ENCODE peak calls at places on chromosomes 4 and X, in four cellular contexts. L is GM12878, K is K562, S is HepG2. I is an unnamed sample.

GRCh38 chr4:146132445-146132844 is 43.1 kb upstream of the LSM6 start:
- DNase-seq in L (peak; percentile 70), K (no peak), S (no peak), I (no peak)

GRCh38 chr4:159238631-159239030 is 135.8 kb downstream of the RAPGEF2 start:
- DNase-seq in L (no peak), K (no peak), S (no peak), I (no peak)

GRCh38 chr4:42234817-42235216 is 82.4 kb upstream of the BEND4 start:
- DNase-seq in L (no peak), K (no peak), S (no peak), I (no peak)

GRCh38 chr4:163395055-163395454 is 51.4 kb downstream of the NPY5R start:
- DNase-seq in L (no peak), K (no peak), S (no peak), I (no peak)

GRCh38 chr4:161583549-161583948 is 580.3 kb downstream of the FSTL5 start:
- DNase-seq in L (no peak), K (no peak), S (no peak), I (no peak)

GRCh38 chrX:1246816-1247215 is 21.8 kb upstream of the CSF2RA start:
- DNase-seq in L (peak; percentile 57), K (peak; percentile 50), S (peak; percentile 50), I (peak; percentile 44)

GRCh38 chr4:15792974-15793373 is 14.8 kb downstream of the CD38 start:
- DNase-seq in L (no peak), K (no peak), S (no peak), I (no peak)

GRCh38 chr4:54840992-54841768 is 183.4 kb downstream of the KIT start:
- DNase-seq in L (no peak), K (no peak), S (no peak), I (peak; percentile 11)

GRCh38 chr4:88219099-88219498 is 60.7 kb upstream of the ABCG2 start:
- DNase-seq in L (no peak), K (peak; percentile 30), S (peak; percentile 30), I (peak; percentile 44)

GRCh38 chr4:55661398-55662056 is 25.4 kb upstream of the NMU start:
- DNase-seq in L (no peak), K (no peak), S (no peak), I (no peak)

GRCh38 chr4:170687751-170688150 is 598.0 kb upstream of the AADAT start:
- DNase-seq in L (no peak), K (no peak), S (no peak), I (no peak)

GRCh38 chrX:107154787-107155620 is 36.4 kb upstream of the RBM41 start:
- DNase-seq in L (no peak), K (peak; percentile 17), S (peak; percentile 18), I (no peak)

GRCh38 chrX:20523626-20524312 is 257.1 kb upstream of the RPS6KA3 start:
- DNase-seq in L (no peak), K (no peak), S (no peak), I (no peak)

GRCh38 chr4:139666735-139667266 is 1.2 kb downstream of the MGST2 start:
- DNase-seq in L (no peak), K (peak; percentile 42), S (peak; percentile 47), I (no peak)

GRCh38 chr4:10083861-10084641 is 32.5 kb downstream of the WDR1 start:
- DNase-seq in L (no peak), K (no peak), S (no peak), I (peak; percentile 13)

GRCh38 chr4:164136181-164136616 is 617.7 kb upstream of the SMIM31 start:
- DNase-seq in L (no peak), K (no peak), S (no peak), I (no peak)

GRCh38 chrX:40097101-40097491 is 662 bp downstream of the BCOR start:
- DNase-seq in L (no peak), K (peak; percentile 40), S (no peak), I (peak; percentile 56)

GRCh38 chr4:47704693-47705325 is 133.1 kb downstream of the CORIN start:
- DNase-seq in L (no peak), K (no peak), S (peak; percentile 58), I (peak; percentile 58)

GRCh38 chr4:142120921-142121320 is 484.5 kb downstream of the IL15 start:
- DNase-seq in L (no peak), K (no peak), S (no peak), I (no peak)

GRCh38 chr4:14529653-14530052 is 472.6 kb upstream of the CPEB2 start:
- DNase-seq in L (no peak), K (no peak), S (no peak), I (no peak)

GRCh38 chr4:76830612-76831474 is 67.1 kb downstream of the SOWAHB start:
- DNase-seq in L (no peak), K (no peak), S (peak; percentile 94), I (no peak)

GRCh38 chr4:4989083-4989622 is 30.1 kb downstream of the CYTL1 start:
- DNase-seq in L (no peak), K (no peak), S (no peak), I (no peak)

GRCh38 chr4:139028191-139028661 is 12.6 kb downstream of the NOCT start:
- DNase-seq in L (no peak), K (no peak), S (no peak), I (no peak)

GRCh38 chr4:11440481-11441181 is 11.9 kb upstream of the HS3ST1 start:
- DNase-seq in L (no peak), K (no peak), S (no peak), I (no peak)

GRCh38 chr4:137980641-137981040 is 261.5 kb downstream of the SLC7A11 start:
- DNase-seq in L (no peak), K (no peak), S (no peak), I (no peak)

GRCh38 chr4:2792711-2793577 is at the start of gene SH3BP2:
- DNase-seq in L (no peak), K (peak; percentile 97), S (peak; percentile 63), I (peak; percentile 96)

GRCh38 chrX:38175140-38175539 is 45.5 kb downstream of the SRPX start:
- DNase-seq in L (peak; percentile 3), K (peak; percentile 37), S (peak; percentile 27), I (peak; percentile 38)

GRCh38 chr4:52932586-52933482 is 70.7 kb downstream of the RASL11B start:
- DNase-seq in L (no peak), K (no peak), S (no peak), I (no peak)

GRCh38 chr4:123114084-123114914 is 191.9 kb upstream of the NUDT6 start:
- DNase-seq in L (no peak), K (no peak), S (no peak), I (no peak)

DNA sequence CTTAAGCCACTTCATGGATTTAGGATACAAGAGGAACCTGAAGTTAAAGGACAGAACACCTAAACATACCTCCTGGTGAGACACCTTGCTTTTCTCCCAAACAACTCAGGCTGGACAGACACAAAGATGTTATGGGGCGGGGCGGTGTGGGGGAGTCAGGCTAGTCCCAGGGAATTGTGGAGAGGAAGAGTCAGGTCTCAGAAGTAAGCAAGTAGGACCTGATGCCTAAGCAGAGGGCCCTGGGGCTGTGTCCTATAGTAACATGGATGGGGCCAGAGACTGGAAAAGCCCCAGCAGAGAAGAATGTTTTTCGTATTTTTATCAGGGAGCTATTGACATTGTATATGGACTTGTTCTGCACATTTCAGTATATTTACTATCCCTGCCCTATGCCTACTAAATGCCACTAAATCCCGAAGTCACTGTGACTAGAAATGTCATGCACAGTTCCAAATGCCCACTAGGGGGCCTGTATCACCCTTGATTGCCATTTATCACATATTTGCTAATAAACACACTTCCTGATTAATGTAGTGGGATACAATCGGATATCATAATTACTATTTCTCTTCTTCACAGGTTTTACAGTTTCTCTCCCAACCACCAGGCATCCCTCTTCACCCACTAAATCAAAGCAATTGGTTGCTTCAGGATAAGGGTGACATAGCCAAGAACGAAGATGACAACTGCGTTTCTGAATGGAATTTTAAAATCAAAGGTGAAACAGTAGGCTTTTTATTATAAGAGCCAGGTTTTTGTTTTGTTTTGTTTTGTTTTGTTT is 23.8 kb upstream of the ARHGAP10 start:
- DNase-seq in L (no peak), K (peak; percentile 40), S (peak; percentile 19), I (peak; percentile 57)
- TF ChIP-seq SIN3A in L (no peak), K (no peak), S (no peak), I (no peak)

DNA sequence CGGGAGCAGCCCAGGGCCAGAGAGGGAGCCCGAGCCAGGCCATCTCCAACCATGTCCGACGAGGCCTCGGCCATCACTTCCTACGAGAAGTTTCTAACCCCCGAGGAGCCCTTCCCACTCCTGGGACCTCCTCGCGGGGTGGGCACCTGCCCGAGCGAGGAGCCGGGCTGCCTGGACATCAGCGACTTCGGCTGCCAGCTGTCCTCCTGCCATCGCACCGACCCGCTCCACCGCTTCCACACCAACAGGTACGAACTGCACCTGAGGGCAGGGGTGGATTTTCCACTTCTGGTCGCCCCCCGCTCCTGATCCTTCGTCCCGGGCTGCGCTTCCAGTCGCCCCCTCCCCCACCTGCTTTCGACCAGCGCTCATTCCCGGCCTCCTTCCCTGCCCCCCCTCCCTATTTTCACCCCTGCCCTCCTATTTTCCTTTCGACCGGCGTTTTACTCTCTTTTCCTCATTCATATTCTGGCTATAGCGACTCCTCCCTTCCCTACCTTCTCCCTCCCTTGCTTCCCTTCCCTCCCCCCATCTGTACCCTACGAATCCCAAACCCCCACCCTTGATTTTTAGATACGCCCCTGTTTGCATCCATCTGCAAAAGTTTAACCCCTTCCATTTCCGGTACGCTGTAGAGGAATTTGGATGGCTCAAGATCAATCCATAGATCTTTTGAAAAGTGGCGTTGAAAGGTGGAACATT is 633 bp downstream of the FAM199X start:
- DNase-seq in L (no peak), K (peak; percentile 12), S (no peak), I (peak; percentile 38)
- TF ChIP-seq MXI1 in L (no peak), K (no peak), S (no peak), I (no peak)

DNA sequence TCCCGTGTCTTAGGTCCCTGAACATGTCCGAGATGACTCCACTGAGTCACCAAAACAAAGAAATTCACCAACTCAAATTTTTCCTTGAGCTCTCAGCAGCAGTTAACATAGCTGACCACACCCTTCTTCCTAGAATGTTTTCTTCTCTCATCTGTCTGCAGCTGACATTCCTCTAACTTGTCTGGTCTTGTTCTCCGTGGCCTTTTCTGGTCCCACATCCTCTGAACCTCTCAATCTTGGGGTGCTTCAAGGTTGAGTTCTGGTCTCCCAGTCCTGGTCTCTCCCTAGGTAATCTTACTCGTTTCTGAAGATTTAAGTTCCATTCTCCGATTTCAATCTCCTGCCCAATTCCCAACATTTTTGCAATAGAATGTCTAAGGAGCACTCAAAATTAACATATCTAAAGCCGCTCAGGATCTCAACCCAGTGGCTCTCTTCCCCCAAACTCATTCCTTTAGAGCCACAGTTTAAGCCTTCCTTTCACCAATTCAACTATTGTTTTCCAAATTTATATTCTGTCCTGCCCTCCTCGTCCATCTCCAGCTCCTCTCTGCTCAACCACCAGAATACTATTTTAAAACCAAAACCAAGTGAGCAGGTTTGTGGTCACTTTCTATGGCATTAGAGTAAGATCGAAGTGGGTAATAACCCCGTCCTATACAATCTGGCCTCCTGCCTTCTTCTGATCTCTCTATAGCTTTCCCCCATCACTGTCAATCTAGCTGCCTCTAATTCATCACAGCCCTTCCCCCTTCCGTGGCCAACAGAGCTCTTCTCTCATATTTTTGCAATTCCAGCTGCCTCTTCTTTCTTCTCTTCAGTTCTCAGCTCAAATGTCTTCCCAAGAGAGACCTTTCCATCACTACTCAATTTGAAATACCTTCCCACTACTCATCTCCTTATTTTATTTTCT is 1.2 kb downstream of the TRIML2 start:
- DNase-seq in L (no peak), K (no peak), S (no peak), I (no peak)
- TF ChIP-seq SIN3A in L (no peak), K (no peak), S (no peak), I (no peak)

GRCh38 chr4:37685211-37685725 is 908 bp downstream of the RELL1 start:
- DNase-seq in L (no peak), K (no peak), S (no peak), I (no peak)

GRCh38 chr4:37686373-37687174 is at the start of gene RELL1:
- DNase-seq in L (peak; percentile 97), K (peak; percentile 97), S (peak; percentile 96), I (peak; percentile 97)

GRCh38 chr4:37687666-37688065 is 1.5 kb upstream of the RELL1 start:
- DNase-seq in L (no peak), K (no peak), S (no peak), I (no peak)

GRCh38 chr4:37685726-37686372 is 327 bp downstream of the RELL1 start:
- DNase-seq in L (no peak), K (peak; percentile 53), S (no peak), I (peak; percentile 76)

GRCh38 chr4:37687175-37687525 is 974 bp upstream of the RELL1 start:
- DNase-seq in L (no peak), K (no peak), S (no peak), I (no peak)
- TF ChIP-seq MXI1 in L (no peak), K (no peak), S (no peak), I (no peak)

I was measured in SK-N-SH.